ENCODE peak calls at places on chromosomes 5 and 9, in seven cellular contexts. I, J, L, Q, D, N and T are unnamed samples.

GRCh38 chr5:177357459-177358332 is at the start of gene RGS14:
- DNase-seq in I (no peak), J (peak; percentile 61), L (peak; percentile 94), Q (no peak), D (no peak), N (peak; percentile 47), T (peak; percentile 51)

GRCh38 chr5:72472666-72473422 is 34.4 kb downstream of the ZNF366 start:
- DNase-seq in I (no peak), J (no peak), L (no peak), Q (no peak), D (no peak), N (no peak), T (no peak)

GRCh38 chr9:87570000-87570834 is 72.5 kb downstream of the DAPK1 start:
- DNase-seq in I (no peak), J (no peak), L (no peak), Q (no peak), D (no peak), N (no peak), T (no peak)

GRCh38 chr5:88190106-88190834 is 78.4 kb downstream of the TMEM161B start:
- DNase-seq in I (no peak), J (no peak), L (no peak), Q (no peak), D (no peak), N (no peak), T (peak; percentile 38)

GRCh38 chr9:7570107-7570720 is 229.4 kb downstream of the DMAC1 start:
- DNase-seq in I (no peak), J (peak; percentile 57), L (no peak), Q (peak; percentile 57), D (peak; percentile 23), N (peak; percentile 33), T (peak; percentile 70)

GRCh38 chr5:51396797-51397196 is 13.5 kb downstream of the ISL1 start:
- DNase-seq in I (no peak), J (peak; percentile 30), L (no peak), Q (no peak), D (no peak), N (no peak), T (no peak)

GRCh38 chr9:89274838-89275237 is 36.2 kb upstream of the CKS2 start:
- DNase-seq in I (no peak), J (peak; percentile 73), L (no peak), Q (no peak), D (no peak), N (peak; percentile 99), T (peak; percentile 72)

GRCh38 chr5:2750758-2751464 is 566 bp downstream of the IRX2 start:
- DNase-seq in I (no peak), J (no peak), L (no peak), Q (no peak), D (no peak), N (no peak), T (peak; percentile 47)

GRCh38 chr9:811101-811531 is 30.4 kb upstream of the DMRT1 start:
- DNase-seq in I (no peak), J (peak; percentile 94), L (no peak), Q (no peak), D (no peak), N (peak; percentile 60), T (peak; percentile 93)

GRCh38 chr5:139379626-139380449 is 3.3 kb downstream of the SLC23A1 start:
- DNase-seq in I (no peak), J (no peak), L (peak; percentile 63), Q (no peak), D (no peak), N (no peak), T (no peak)

GRCh38 chr5:86679529-86679928 is 61.8 kb downstream of the COX7C start:
- DNase-seq in I (no peak), J (peak; percentile 63), L (no peak), Q (peak; percentile 2), D (no peak), N (peak; percentile 87), T (peak; percentile 59)

GRCh38 chr5:36908544-36909260 is 32.1 kb downstream of the NIPBL start:
- DNase-seq in I (no peak), J (no peak), L (no peak), Q (no peak), D (no peak), N (no peak), T (no peak)

GRCh38 chr9:36551868-36552267 is 20.8 kb upstream of the MELK start:
- DNase-seq in I (no peak), J (no peak), L (no peak), Q (no peak), D (no peak), N (no peak), T (no peak)

GRCh38 chr9:69324549-69325401 is at the start of gene ENTREP1:
- DNase-seq in I (peak; percentile 43), J (peak; percentile 62), L (peak; percentile 84), Q (peak; percentile 74), D (no peak), N (no peak), T (peak; percentile 81)

GRCh38 chr5:150489358-150490295 is 18.3 kb upstream of the NDST1 start:
- DNase-seq in I (no peak), J (no peak), L (peak; percentile 89), Q (no peak), D (no peak), N (peak; percentile 71), T (no peak)

GRCh38 chr5:111320953-111321352 is 96.8 kb downstream of the CAMK4 start:
- DNase-seq in I (no peak), J (no peak), L (no peak), Q (no peak), D (no peak), N (no peak), T (no peak)

GRCh38 chr5:78651468-78651867 is 2.9 kb upstream of the LHFPL2 start:
- DNase-seq in I (no peak), J (no peak), L (no peak), Q (no peak), D (no peak), N (no peak), T (no peak)

GRCh38 chr5:51632794-51633193 is 249.5 kb downstream of the ISL1 start:
- DNase-seq in I (no peak), J (no peak), L (no peak), Q (no peak), D (no peak), N (no peak), T (no peak)

GRCh38 chr5:126597156-126597555 is 2.1 kb upstream of the ALDH7A1 start:
- DNase-seq in I (no peak), J (peak; percentile 100), L (no peak), Q (no peak), D (peak; percentile 37), N (peak; percentile 91), T (peak; percentile 99)

GRCh38 chr9:83933804-83934203 is 12.6 kb upstream of the KIF27 start:
- DNase-seq in I (peak; percentile 21), J (peak; percentile 78), L (no peak), Q (no peak), D (no peak), N (peak; percentile 59), T (peak; percentile 76)

GRCh38 chr9:120921751-120922181 is 4.8 kb downstream of the TRAF1 start:
- DNase-seq in I (no peak), J (no peak), L (no peak), Q (no peak), D (no peak), N (no peak), T (no peak)

GRCh38 chr9:71638627-71639026 is 129.7 kb downstream of the CEMIP2 start:
- DNase-seq in I (no peak), J (no peak), L (no peak), Q (no peak), D (peak; percentile 49), N (no peak), T (no peak)

GRCh38 chr5:159330131-159330530 is at the start of gene IL12B:
- DNase-seq in I (no peak), J (peak; percentile 29), L (no peak), Q (no peak), D (no peak), N (peak; percentile 70), T (peak; percentile 26)

GRCh38 chr9:114958021-114958846 is 27.8 kb upstream of the TNFSF8 start:
- DNase-seq in I (no peak), J (no peak), L (peak; percentile 82), Q (no peak), D (peak; percentile 29), N (no peak), T (no peak)

GRCh38 chr5:115947260-115947659 is 15.0 kb upstream of the LVRN start:
- DNase-seq in I (no peak), J (peak; percentile 17), L (no peak), Q (no peak), D (no peak), N (peak; percentile 76), T (peak; percentile 35)

GRCh38 chr5:43482490-43483064 is 1.1 kb downstream of the TMEM267 start:
- DNase-seq in I (no peak), J (peak; percentile 17), L (no peak), Q (no peak), D (no peak), N (peak; percentile 28), T (peak; percentile 23)
- H3K4me3 ChIP-seq in I (peak overlapping the region; percentile 92), J (peak overlapping the region; percentile 96), L (peak overlapping the region; percentile 66), Q (peak overlapping the region; percentile 80), D (peak overlapping the region; percentile 67), N (peak overlapping the region; percentile 62), T (peak overlapping the region; percentile 87)

GRCh38 chr9:133993635-133994253 is 1.6 kb upstream of the VAV2 start:
- DNase-seq in I (no peak), J (no peak), L (no peak), Q (no peak), D (no peak), N (no peak), T (no peak)
- H3K4me3 ChIP-seq in I (peak overlapping the region; percentile 51), J (peak overlapping the region; percentile 78), L (peak overlapping the region; percentile 68), Q (peak overlapping the region; percentile 84), D (no peak overlapping the region), N (peak overlapping the region; percentile 73), T (peak overlapping the region; percentile 68)

DNA sequence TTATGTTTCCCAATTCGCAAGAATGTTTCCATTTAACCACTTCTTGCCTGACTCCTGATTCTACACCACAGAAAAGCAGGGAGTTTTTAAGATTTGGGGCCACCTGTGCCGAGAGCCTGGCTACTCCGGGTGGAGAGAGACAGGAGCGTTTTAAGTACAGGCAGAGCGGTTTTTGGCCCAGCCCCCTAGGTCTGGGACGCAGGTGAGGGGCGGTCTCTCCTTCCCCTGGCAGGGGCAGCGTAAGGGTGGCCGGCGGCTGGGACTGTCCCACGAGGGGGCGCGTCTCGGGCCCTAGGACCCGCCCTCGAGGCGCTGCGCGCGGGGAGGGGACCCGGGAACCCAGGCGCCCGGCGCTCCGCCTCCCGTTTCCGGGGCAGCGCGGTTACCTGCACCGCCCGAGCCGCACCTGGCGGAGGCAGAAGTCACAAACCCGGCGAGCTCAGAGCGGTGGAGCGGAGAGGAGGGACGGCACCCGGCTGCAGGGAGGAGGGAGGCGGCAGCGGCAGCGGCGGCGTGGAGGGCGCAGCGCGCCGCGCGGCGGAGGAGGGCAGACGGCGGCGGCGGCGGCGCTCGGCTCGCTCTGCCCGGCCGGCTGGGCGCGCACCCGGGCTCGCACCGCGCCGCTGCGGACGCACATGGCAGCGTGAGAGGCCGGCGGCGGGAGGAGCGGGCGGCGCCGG is at the start of gene WWC1:
- DNase-seq in I (no peak), J (peak; percentile 70), L (peak; percentile 86), Q (no peak), D (peak; percentile 43), N (peak; percentile 26), T (peak; percentile 86)
- H3K4me3 ChIP-seq in I (peak within 1 kb of the TSS; percentile 14), J (peak within 1 kb of the TSS; percentile 61), L (peak within 1 kb of the TSS; percentile 46), Q (peak within 1 kb of the TSS; percentile 38), D (peak within 1 kb of the TSS; percentile 14), N (peak within 1 kb of the TSS; percentile 98), T (peak within 1 kb of the TSS; percentile 63)

GRCh38 chr5:34690898-34691297 is 34.8 kb downstream of the RAI14 start:
- DNase-seq in I (no peak), J (no peak), L (no peak), Q (no peak), D (no peak), N (no peak), T (no peak)
- H3K4me3 ChIP-seq in I (no peak overlapping the region), J (no peak overlapping the region), L (no peak overlapping the region), Q (no peak overlapping the region), D (no peak overlapping the region), N (no peak overlapping the region), T (no peak overlapping the region)

GRCh38 chr5:54446169-54446786 is 9.2 kb upstream of the HSPB3 start:
- DNase-seq in I (no peak), J (no peak), L (no peak), Q (no peak), D (no peak), N (no peak), T (no peak)
- H3K4me3 ChIP-seq in I (no peak overlapping the region), J (no peak overlapping the region), L (no peak overlapping the region), Q (no peak overlapping the region), D (no peak overlapping the region), N (no peak overlapping the region), T (no peak overlapping the region)